ENCODE peak calls at places on chromosomes 12 and 14, in ten cellular contexts. One of them, this sample, is unnamed.

GRCh38 chr12:118010903-118011302 is 5.6 kb upstream of the RFC5 start:
- DNase-seq in stomach: no peak
- DNase-seq in NCI-H1092 treated with DMSO at 0.1 percent for 48 hours: no peak
- DNase-seq in T follicular helper cell: no peak
- DNase-seq in omental fat pad: no peak
- DNase-seq in HuH-7: no peak
- DNase-seq in amniotic stem cell: no peak
- DNase-seq in choroid plexus epithelial cell: no peak
- DNase-seq in activated T-helper 1 cell treated with anti-CD3 and anti-CD28 coated beads, Interleukin-2, amount 50 U/mL, for 16 hours: no peak
- DNase-seq in A549: no peak
- DNase-seq in this sample: no peak

GRCh38 chr12:27555316-27555715 is 31.3 kb downstream of the PPFIBP1 start:
- DNase-seq in stomach: no peak
- DNase-seq in NCI-H1092 treated with DMSO at 0.1 percent for 48 hours: no peak
- DNase-seq in T follicular helper cell: no peak
- DNase-seq in omental fat pad: no peak
- DNase-seq in HuH-7: no peak
- DNase-seq in amniotic stem cell: no peak
- DNase-seq in choroid plexus epithelial cell: no peak
- DNase-seq in activated T-helper 1 cell treated with anti-CD3 and anti-CD28 coated beads, Interleukin-2, amount 50 U/mL, for 16 hours: no peak
- DNase-seq in A549: no peak
- DNase-seq in this sample: no peak

GRCh38 chr12:54935235-54935951 is 49.2 kb downstream of the TESPA1 start:
- DNase-seq in stomach: no peak
- DNase-seq in NCI-H1092 treated with DMSO at 0.1 percent for 48 hours: peak; percentile 29
- DNase-seq in T follicular helper cell: peak; percentile 4
- DNase-seq in omental fat pad: no peak
- DNase-seq in HuH-7: peak; percentile 15
- DNase-seq in amniotic stem cell: peak; percentile 44
- DNase-seq in choroid plexus epithelial cell: peak; percentile 91
- DNase-seq in activated T-helper 1 cell treated with anti-CD3 and anti-CD28 coated beads, Interleukin-2, amount 50 U/mL, for 16 hours: no peak
- DNase-seq in A549: peak; percentile 86
- DNase-seq in this sample: peak; percentile 77

GRCh38 chr12:79662046-79662811 is 28.5 kb downstream of the PAWR start:
- DNase-seq in stomach: no peak
- DNase-seq in NCI-H1092 treated with DMSO at 0.1 percent for 48 hours: no peak
- DNase-seq in T follicular helper cell: no peak
- DNase-seq in omental fat pad: no peak
- DNase-seq in HuH-7: no peak
- DNase-seq in amniotic stem cell: no peak
- DNase-seq in choroid plexus epithelial cell: peak; percentile 45
- DNase-seq in activated T-helper 1 cell treated with anti-CD3 and anti-CD28 coated beads, Interleukin-2, amount 50 U/mL, for 16 hours: no peak
- DNase-seq in A549: no peak
- DNase-seq in this sample: no peak

GRCh38 chr12:101745481-101745880 is 6.2 kb upstream of the SYCP3 start:
- DNase-seq in stomach: no peak
- DNase-seq in NCI-H1092 treated with DMSO at 0.1 percent for 48 hours: no peak
- DNase-seq in T follicular helper cell: no peak
- DNase-seq in omental fat pad: no peak
- DNase-seq in HuH-7: no peak
- DNase-seq in amniotic stem cell: no peak
- DNase-seq in choroid plexus epithelial cell: peak; percentile 12
- DNase-seq in activated T-helper 1 cell treated with anti-CD3 and anti-CD28 coated beads, Interleukin-2, amount 50 U/mL, for 16 hours: no peak
- DNase-seq in A549: no peak
- DNase-seq in this sample: no peak

GRCh38 chr14:94388896-94389469 is 581 bp upstream of the SERPINA1 start:
- DNase-seq in stomach: no peak
- DNase-seq in NCI-H1092 treated with DMSO at 0.1 percent for 48 hours: no peak
- DNase-seq in T follicular helper cell: no peak
- DNase-seq in omental fat pad: no peak
- DNase-seq in HuH-7: no peak
- DNase-seq in amniotic stem cell: no peak
- DNase-seq in choroid plexus epithelial cell: no peak
- DNase-seq in activated T-helper 1 cell treated with anti-CD3 and anti-CD28 coated beads, Interleukin-2, amount 50 U/mL, for 16 hours: no peak
- DNase-seq in A549: no peak
- DNase-seq in this sample: no peak

GRCh38 chr12:27105746-27106536 is 23.6 kb upstream of the C12orf71 start:
- DNase-seq in stomach: no peak
- DNase-seq in NCI-H1092 treated with DMSO at 0.1 percent for 48 hours: no peak
- DNase-seq in T follicular helper cell: no peak
- DNase-seq in omental fat pad: no peak
- DNase-seq in HuH-7: no peak
- DNase-seq in amniotic stem cell: no peak
- DNase-seq in choroid plexus epithelial cell: no peak
- DNase-seq in activated T-helper 1 cell treated with anti-CD3 and anti-CD28 coated beads, Interleukin-2, amount 50 U/mL, for 16 hours: no peak
- DNase-seq in A549: no peak
- DNase-seq in this sample: no peak

GRCh38 chr14:96630281-96630680 is 128.1 kb downstream of the PAPOLA start:
- DNase-seq in stomach: no peak
- DNase-seq in NCI-H1092 treated with DMSO at 0.1 percent for 48 hours: no peak
- DNase-seq in T follicular helper cell: no peak
- DNase-seq in omental fat pad: no peak
- DNase-seq in HuH-7: no peak
- DNase-seq in amniotic stem cell: no peak
- DNase-seq in choroid plexus epithelial cell: no peak
- DNase-seq in activated T-helper 1 cell treated with anti-CD3 and anti-CD28 coated beads, Interleukin-2, amount 50 U/mL, for 16 hours: no peak
- DNase-seq in A549: no peak
- DNase-seq in this sample: no peak

GRCh38 chr14:49852351-49853157 is at the start of gene NEMF:
- DNase-seq in stomach: peak; percentile 89
- DNase-seq in NCI-H1092 treated with DMSO at 0.1 percent for 48 hours: peak; percentile 99
- DNase-seq in T follicular helper cell: peak; percentile 65
- DNase-seq in omental fat pad: peak; percentile 90
- DNase-seq in HuH-7: peak; percentile 48
- DNase-seq in amniotic stem cell: peak; percentile 87
- DNase-seq in choroid plexus epithelial cell: peak; percentile 91
- DNase-seq in activated T-helper 1 cell treated with anti-CD3 and anti-CD28 coated beads, Interleukin-2, amount 50 U/mL, for 16 hours: peak; percentile 51
- DNase-seq in A549: peak; percentile 89
- DNase-seq in this sample: peak; percentile 88

GRCh38 chr12:20367731-20368652 is at the start of gene PDE3A:
- DNase-seq in stomach: no peak
- DNase-seq in NCI-H1092 treated with DMSO at 0.1 percent for 48 hours: no peak
- DNase-seq in T follicular helper cell: no peak
- DNase-seq in omental fat pad: no peak
- DNase-seq in HuH-7: peak; percentile 86
- DNase-seq in amniotic stem cell: peak; percentile 70
- DNase-seq in choroid plexus epithelial cell: peak; percentile 86
- DNase-seq in activated T-helper 1 cell treated with anti-CD3 and anti-CD28 coated beads, Interleukin-2, amount 50 U/mL, for 16 hours: no peak
- DNase-seq in A549: peak; percentile 84
- DNase-seq in this sample: peak; percentile 80

GRCh38 chr12:46839232-46839631 is 13.4 kb upstream of the SLC38A4 start:
- DNase-seq in stomach: no peak
- DNase-seq in NCI-H1092 treated with DMSO at 0.1 percent for 48 hours: no peak
- DNase-seq in T follicular helper cell: no peak
- DNase-seq in omental fat pad: no peak
- DNase-seq in HuH-7: no peak
- DNase-seq in amniotic stem cell: no peak
- DNase-seq in choroid plexus epithelial cell: no peak
- DNase-seq in activated T-helper 1 cell treated with anti-CD3 and anti-CD28 coated beads, Interleukin-2, amount 50 U/mL, for 16 hours: no peak
- DNase-seq in A549: no peak
- DNase-seq in this sample: no peak

GRCh38 chr12:107441906-107442305 is 243.7 kb upstream of the PWP1 start:
- DNase-seq in stomach: no peak
- DNase-seq in NCI-H1092 treated with DMSO at 0.1 percent for 48 hours: no peak
- DNase-seq in T follicular helper cell: no peak
- DNase-seq in omental fat pad: no peak
- DNase-seq in HuH-7: no peak
- DNase-seq in amniotic stem cell: no peak
- DNase-seq in choroid plexus epithelial cell: peak; percentile 69
- DNase-seq in activated T-helper 1 cell treated with anti-CD3 and anti-CD28 coated beads, Interleukin-2, amount 50 U/mL, for 16 hours: no peak
- DNase-seq in A549: no peak
- DNase-seq in this sample: no peak

GRCh38 chr12:3743803-3744202 is 9.1 kb downstream of the CRACR2A start:
- DNase-seq in stomach: no peak
- DNase-seq in NCI-H1092 treated with DMSO at 0.1 percent for 48 hours: no peak
- DNase-seq in T follicular helper cell: no peak
- DNase-seq in omental fat pad: no peak
- DNase-seq in HuH-7: no peak
- DNase-seq in amniotic stem cell: no peak
- DNase-seq in choroid plexus epithelial cell: peak; percentile 73
- DNase-seq in activated T-helper 1 cell treated with anti-CD3 and anti-CD28 coated beads, Interleukin-2, amount 50 U/mL, for 16 hours: no peak
- DNase-seq in A549: no peak
- DNase-seq in this sample: no peak

GRCh38 chr14:74518221-74518620 is 24.7 kb downstream of the ISCA2 start:
- DNase-seq in stomach: no peak
- DNase-seq in NCI-H1092 treated with DMSO at 0.1 percent for 48 hours: no peak
- DNase-seq in T follicular helper cell: no peak
- DNase-seq in omental fat pad: no peak
- DNase-seq in HuH-7: no peak
- DNase-seq in amniotic stem cell: no peak
- DNase-seq in choroid plexus epithelial cell: no peak
- DNase-seq in activated T-helper 1 cell treated with anti-CD3 and anti-CD28 coated beads, Interleukin-2, amount 50 U/mL, for 16 hours: no peak
- DNase-seq in A549: no peak
- DNase-seq in this sample: no peak

GRCh38 chr12:49366652-49367380 is 446 bp upstream of the SPATS2 start:
- DNase-seq in stomach: peak; percentile 91
- DNase-seq in NCI-H1092 treated with DMSO at 0.1 percent for 48 hours: peak; percentile 83
- DNase-seq in T follicular helper cell: peak; percentile 78
- DNase-seq in omental fat pad: peak; percentile 45
- DNase-seq in HuH-7: peak; percentile 97
- DNase-seq in amniotic stem cell: peak; percentile 75
- DNase-seq in choroid plexus epithelial cell: peak; percentile 97
- DNase-seq in activated T-helper 1 cell treated with anti-CD3 and anti-CD28 coated beads, Interleukin-2, amount 50 U/mL, for 16 hours: peak; percentile 58
- DNase-seq in A549: peak; percentile 95
- DNase-seq in this sample: peak; percentile 98

GRCh38 chr12:9256758-9257405 is 48.7 kb upstream of the PZP start:
- DNase-seq in stomach: no peak
- DNase-seq in NCI-H1092 treated with DMSO at 0.1 percent for 48 hours: no peak
- DNase-seq in T follicular helper cell: no peak
- DNase-seq in omental fat pad: no peak
- DNase-seq in HuH-7: no peak
- DNase-seq in amniotic stem cell: no peak
- DNase-seq in choroid plexus epithelial cell: no peak
- DNase-seq in activated T-helper 1 cell treated with anti-CD3 and anti-CD28 coated beads, Interleukin-2, amount 50 U/mL, for 16 hours: no peak
- DNase-seq in A549: no peak
- DNase-seq in this sample: no peak

GRCh38 chr12:57850924-57851323 is 4.4 kb upstream of the CTDSP2 start:
- DNase-seq in stomach: no peak
- DNase-seq in NCI-H1092 treated with DMSO at 0.1 percent for 48 hours: no peak
- DNase-seq in T follicular helper cell: no peak
- DNase-seq in omental fat pad: no peak
- DNase-seq in HuH-7: no peak
- DNase-seq in amniotic stem cell: no peak
- DNase-seq in choroid plexus epithelial cell: no peak
- DNase-seq in activated T-helper 1 cell treated with anti-CD3 and anti-CD28 coated beads, Interleukin-2, amount 50 U/mL, for 16 hours: no peak
- DNase-seq in A549: no peak
- DNase-seq in this sample: no peak

GRCh38 chr12:91272456-91273063 is 89.9 kb upstream of the DCN start:
- DNase-seq in stomach: peak; percentile 26
- DNase-seq in NCI-H1092 treated with DMSO at 0.1 percent for 48 hours: no peak
- DNase-seq in T follicular helper cell: no peak
- DNase-seq in omental fat pad: no peak
- DNase-seq in HuH-7: no peak
- DNase-seq in amniotic stem cell: no peak
- DNase-seq in choroid plexus epithelial cell: peak; percentile 96
- DNase-seq in activated T-helper 1 cell treated with anti-CD3 and anti-CD28 coated beads, Interleukin-2, amount 50 U/mL, for 16 hours: no peak
- DNase-seq in A549: no peak
- DNase-seq in this sample: no peak

This sample was measured in ACHN.